ENCODE peak calls at places on chromosomes 2 and 18, in seven cellular contexts. W is heart right ventricle, Z is stomach, H is OCI-LY7, R is sigmoid colon, O is heart left ventricle, J is colonic mucosa. Q is an unnamed sample.

GRCh38 chr2:127631997-127632581 is 13.9 kb upstream of the GPR17 start:
- DNase-seq in J (no peak), O (peak; percentile 60), Z (no peak), R (peak; percentile 81), H (no peak), W (peak; percentile 30), Q (peak; percentile 44)

GRCh38 chr2:50535971-50536759 is 495.8 kb downstream of the NRXN1 start:
- DNase-seq in R (no peak), W (no peak), Z (no peak), H (peak; percentile 26), J (no peak), O (no peak), Q (no peak)

GRCh38 chr2:235639885-235640284 is 146.0 kb downstream of the AGAP1 start:
- DNase-seq in J (no peak), Z (no peak), W (no peak), H (no peak), R (no peak), O (no peak), Q (no peak)

GRCh38 chr2:107303964-107304363 is 418.0 kb upstream of the ST6GAL2 start:
- DNase-seq in O (no peak), H (no peak), Z (no peak), J (no peak), W (no peak), R (no peak), Q (no peak)

GRCh38 chr2:143429932-143430331 is 300.7 kb downstream of the ARHGAP15 start:
- DNase-seq in W (no peak), Z (no peak), J (no peak), O (no peak), H (no peak), R (no peak), Q (no peak)

GRCh38 chr18:43876286-43877082 is 599.2 kb upstream of the SYT4 start:
- DNase-seq in R (no peak), W (no peak), Z (no peak), H (no peak), O (no peak), J (no peak), Q (no peak)

GRCh38 chr2:9331704-9332103 is 91.6 kb downstream of the ITGB1BP1 start:
- DNase-seq in J (no peak), O (no peak), R (no peak), H (no peak), W (no peak), Z (no peak), Q (no peak)

GRCh38 chr2:215906458-215906857 is 106.9 kb downstream of the MREG start:
- DNase-seq in W (no peak), O (no peak), J (no peak), H (no peak), Z (no peak), R (no peak), Q (no peak)

GRCh38 chr18:62716679-62717058 is 1.3 kb downstream of the PHLPP1 start:
- DNase-seq in J (peak; percentile 62), O (peak; percentile 84), H (peak; percentile 34), Z (peak; percentile 45), W (peak; percentile 64), R (peak; percentile 73), Q (peak; percentile 76)

GRCh38 chr18:63342206-63342605 is 22.6 kb upstream of the BCL2 start:
- DNase-seq in H (peak; percentile 50), R (no peak), Z (no peak), O (no peak), J (no peak), W (no peak), Q (no peak)

GRCh38 chr2:1561793-1562521 is 148.7 kb downstream of the TPO start:
- DNase-seq in R (peak; percentile 45), J (no peak), O (no peak), H (no peak), W (no peak), Z (no peak), Q (no peak)

GRCh38 chr2:27902143-27902542 is 11.6 kb downstream of the BABAM2 start:
- DNase-seq in W (no peak), J (no peak), H (no peak), R (no peak), O (no peak), Z (no peak), Q (no peak)

GRCh38 chr2:129904532-129905446 is 74.7 kb upstream of the RAB6C start:
- DNase-seq in Z (peak; percentile 17), R (no peak), J (no peak), W (no peak), H (no peak), O (no peak), Q (no peak)

GRCh38 chr2:236265675-236266074 is 1.5 kb upstream of the ASB18 start:
- DNase-seq in H (no peak), R (no peak), Z (no peak), O (no peak), W (no peak), J (no peak), Q (no peak)

DNA sequence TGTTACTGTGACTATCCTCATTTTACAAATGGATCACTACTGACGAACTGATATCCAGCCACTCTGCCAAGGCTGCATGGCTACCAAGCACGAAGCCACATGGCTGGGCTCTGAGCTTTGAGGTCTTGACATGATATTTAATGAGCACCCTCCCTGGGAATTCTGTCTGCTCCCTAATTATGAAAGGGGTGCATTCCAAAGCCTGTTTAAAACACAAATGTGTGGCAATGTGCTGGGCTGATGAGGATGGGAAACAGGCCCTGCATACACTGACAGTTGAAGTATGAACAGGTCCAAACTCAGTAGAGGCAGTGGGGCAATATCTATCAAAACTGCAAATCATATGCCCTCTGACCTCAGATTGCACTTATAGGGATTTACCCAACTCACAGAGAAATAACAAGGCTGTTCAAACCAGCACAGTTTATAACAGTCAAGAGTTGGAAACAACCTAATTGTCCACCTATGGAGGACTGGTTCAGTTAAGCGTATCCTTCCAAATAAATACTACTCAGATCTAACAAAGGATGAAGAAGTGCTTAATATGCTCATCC is 20.8 kb downstream of the CDC42EP3 start:
- DNase-seq in J (no peak), W (no peak), R (no peak), Z (no peak), H (no peak), O (no peak), Q (no peak)
- H3K4me1 ChIP-seq in J (no peaks in the 10 kb centered on the region), W (peaks cover 90% of the 10 kb centered on the region), R (peaks cover 82% of the 10 kb centered on the region), Z (peaks cover 94% of the 10 kb centered on the region), H (peaks cover 68% of the 10 kb centered on the region), O (peaks cover 100% of the 10 kb centered on the region), Q (peaks cover 10% of the 10 kb centered on the region)

DNA sequence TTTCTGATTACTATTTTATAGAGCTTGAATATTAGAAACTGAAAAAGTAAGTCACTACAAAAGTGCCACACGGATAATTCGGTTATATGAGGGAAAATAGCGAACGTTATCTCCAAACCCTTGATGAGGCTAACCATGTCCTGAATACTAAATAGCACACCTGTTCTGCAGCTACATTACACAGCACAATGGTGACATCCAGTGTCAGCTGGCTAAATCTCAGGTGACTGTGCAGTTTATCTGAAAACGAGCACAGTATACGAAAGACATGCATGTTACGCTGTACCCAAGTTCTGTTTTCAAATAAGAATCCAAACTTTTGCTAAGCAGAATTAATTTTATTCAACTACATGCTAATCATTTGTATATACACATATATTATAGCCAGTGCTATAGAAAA is 9.0 kb downstream of the CCDC68 start:
- DNase-seq in H (no peak), Z (peak; percentile 45), J (no peak), R (no peak), O (no peak), W (no peak), Q (no peak)
- TF ChIP-seq CTCF in H (no peak), Z (no peak), J (peak; percentile 27), R (no peak), O (no peak), W (no peak), Q (no peak)

GRCh38 chr2:167052825-167053224 is 164.5 kb downstream of the XIRP2 start:
- DNase-seq in W (no peak), H (no peak), O (no peak), R (no peak), Z (no peak), J (no peak), Q (no peak)

GRCh38 chr2:167048829-167049228 is 160.5 kb downstream of the XIRP2 start:
- DNase-seq in Z (no peak), H (no peak), R (no peak), W (no peak), J (no peak), O (no peak), Q (no peak)

GRCh38 chr2:167054881-167055280 is 166.6 kb downstream of the XIRP2 start:
- DNase-seq in R (no peak), J (no peak), H (no peak), Z (no peak), W (no peak), O (no peak), Q (no peak)

GRCh38 chr2:167049659-167050058 is 161.4 kb downstream of the XIRP2 start:
- DNase-seq in Z (no peak), J (no peak), H (no peak), R (no peak), O (no peak), W (no peak), Q (no peak)
- H3K4me3 ChIP-seq in Z (no peak overlapping the region), J (no peak overlapping the region), H (no peak overlapping the region), R (no peak overlapping the region), O (no peak overlapping the region), W (no peak overlapping the region), Q (no peak overlapping the region)

GRCh38 chr2:109237792-109238191 is 108.8 kb downstream of the SH3RF3 start:
- DNase-seq in J (no peak), Z (no peak), R (no peak), H (no peak), W (no peak), O (no peak), Q (no peak)
- H3K4me1 ChIP-seq in J (no peaks in the 10 kb centered on the region), Z (peaks cover 42% of the 10 kb centered on the region), R (peaks cover 34% of the 10 kb centered on the region), H (no peaks in the 10 kb centered on the region), W (peaks cover 8% of the 10 kb centered on the region), O (peaks cover 45% of the 10 kb centered on the region), Q (peaks cover 4% of the 10 kb centered on the region)

DNA sequence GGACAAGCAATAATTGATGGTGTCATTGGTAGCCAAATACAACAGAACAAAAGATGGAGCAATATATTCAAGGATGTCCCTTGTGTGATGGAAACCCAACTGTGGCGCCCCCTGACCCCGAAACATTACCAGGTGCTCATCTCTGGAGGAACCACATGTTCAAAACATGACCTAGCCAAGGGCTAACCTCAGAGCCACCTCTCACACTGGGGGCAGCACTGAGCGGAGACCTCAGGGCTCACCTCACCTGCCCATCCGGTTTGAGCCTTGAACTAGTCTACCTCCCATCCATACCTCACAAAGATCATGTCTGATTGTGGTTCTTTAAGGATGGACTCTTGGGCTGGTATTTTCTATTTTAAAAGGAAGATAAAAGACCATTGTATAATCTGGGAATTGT is 314.4 kb upstream of the CDH7 start:
- DNase-seq in O (no peak), H (no peak), J (no peak), Z (no peak), W (no peak), R (no peak), Q (no peak)
- TF ChIP-seq CTCF in O (no peak), H (no peak), J (no peak), Z (no peak), W (no peak), R (no peak), Q (no peak)

GRCh38 chr2:19350678-19351401 is 7.6 kb downstream of the OSR1 start:
- DNase-seq in W (no peak), R (no peak), J (no peak), Z (no peak), O (no peak), H (no peak), Q (no peak)
- H3K4me3 ChIP-seq in W (peak overlapping the region; percentile 11), R (peak overlapping the region; percentile 7), J (peak overlapping the region; percentile 12), Z (no peak overlapping the region), O (no peak overlapping the region), H (no peak overlapping the region), Q (no peak overlapping the region)

GRCh38 chr2:207801259-207801658 is 31.6 kb upstream of the FZD5 start:
- DNase-seq in H (no peak), R (no peak), W (no peak), Z (no peak), J (no peak), O (no peak), Q (no peak)
- H3K4me1 ChIP-seq in H (no peaks in the 10 kb centered on the region), R (peaks cover 11% of the 10 kb centered on the region), W (peaks cover 6% of the 10 kb centered on the region), Z (peaks cover 30% of the 10 kb centered on the region), J (peaks cover 9% of the 10 kb centered on the region), O (peaks cover 10% of the 10 kb centered on the region), Q (peaks cover 19% of the 10 kb centered on the region)